ENCODE peak calls at places on chromosomes 3 and 15, in four cellular contexts. One of them, this sample, is unnamed.

GRCh38 chr3:100665230-100665629 is 44.1 kb upstream of the TFG start:
- DNase-seq in C1 segment of cervical spinal cord: no peak
- DNase-seq in stimulated activated CD8-positive, alpha-beta memory T cell treated with anti-CD3 and anti-CD28 coated beads, Interleukin-15, amount 100 ng/mL, for 4 hours: no peak
- DNase-seq in DMS53: no peak
- DNase-seq in this sample: no peak

GRCh38 chr3:156628095-156628690 is 46.2 kb upstream of the TIPARP start:
- DNase-seq in C1 segment of cervical spinal cord: no peak
- DNase-seq in stimulated activated CD8-positive, alpha-beta memory T cell treated with anti-CD3 and anti-CD28 coated beads, Interleukin-15, amount 100 ng/mL, for 4 hours: no peak
- DNase-seq in DMS53: no peak
- DNase-seq in this sample: peak; percentile 27

GRCh38 chr3:120438971-120439370 is 11.8 kb downstream of the FSTL1 start:
- DNase-seq in C1 segment of cervical spinal cord: no peak
- DNase-seq in stimulated activated CD8-positive, alpha-beta memory T cell treated with anti-CD3 and anti-CD28 coated beads, Interleukin-15, amount 100 ng/mL, for 4 hours: no peak
- DNase-seq in DMS53: no peak
- DNase-seq in this sample: no peak

GRCh38 chr15:48358229-48358641 is 27.0 kb downstream of the DUT start:
- DNase-seq in C1 segment of cervical spinal cord: no peak
- DNase-seq in stimulated activated CD8-positive, alpha-beta memory T cell treated with anti-CD3 and anti-CD28 coated beads, Interleukin-15, amount 100 ng/mL, for 4 hours: no peak
- DNase-seq in DMS53: peak; percentile 42
- DNase-seq in this sample: peak; percentile 34

GRCh38 chr3:185150561-185150960 is 2.3 kb downstream of the C3orf70 start:
- DNase-seq in C1 segment of cervical spinal cord: no peak
- DNase-seq in stimulated activated CD8-positive, alpha-beta memory T cell treated with anti-CD3 and anti-CD28 coated beads, Interleukin-15, amount 100 ng/mL, for 4 hours: no peak
- DNase-seq in DMS53: no peak
- DNase-seq in this sample: no peak

GRCh38 chr3:49343163-49343562 is 3.3 kb upstream of the USP4 start:
- DNase-seq in C1 segment of cervical spinal cord: no peak
- DNase-seq in stimulated activated CD8-positive, alpha-beta memory T cell treated with anti-CD3 and anti-CD28 coated beads, Interleukin-15, amount 100 ng/mL, for 4 hours: no peak
- DNase-seq in DMS53: no peak
- DNase-seq in this sample: no peak

GRCh38 chr3:55988905-55989304 is 479.4 kb downstream of the ERC2 start:
- DNase-seq in C1 segment of cervical spinal cord: no peak
- DNase-seq in stimulated activated CD8-positive, alpha-beta memory T cell treated with anti-CD3 and anti-CD28 coated beads, Interleukin-15, amount 100 ng/mL, for 4 hours: no peak
- DNase-seq in DMS53: no peak
- DNase-seq in this sample: no peak

GRCh38 chr3:52843881-52844280 is 9.1 kb upstream of the MUSTN1 start:
- DNase-seq in C1 segment of cervical spinal cord: no peak
- DNase-seq in stimulated activated CD8-positive, alpha-beta memory T cell treated with anti-CD3 and anti-CD28 coated beads, Interleukin-15, amount 100 ng/mL, for 4 hours: no peak
- DNase-seq in DMS53: no peak
- DNase-seq in this sample: no peak

GRCh38 chr3:124467980-124468902 is 262.0 kb upstream of the UMPS start:
- DNase-seq in C1 segment of cervical spinal cord: peak; percentile 12
- DNase-seq in stimulated activated CD8-positive, alpha-beta memory T cell treated with anti-CD3 and anti-CD28 coated beads, Interleukin-15, amount 100 ng/mL, for 4 hours: no peak
- DNase-seq in DMS53: peak; percentile 60
- DNase-seq in this sample: peak; percentile 90

GRCh38 chr3:191499307-191500125 is 38.6 kb downstream of the PYDC2 start:
- DNase-seq in C1 segment of cervical spinal cord: peak; percentile 5
- DNase-seq in stimulated activated CD8-positive, alpha-beta memory T cell treated with anti-CD3 and anti-CD28 coated beads, Interleukin-15, amount 100 ng/mL, for 4 hours: no peak
- DNase-seq in DMS53: no peak
- DNase-seq in this sample: no peak

GRCh38 chr3:132721479-132722164 is 587 bp downstream of the NPHP3 start:
- DNase-seq in C1 segment of cervical spinal cord: peak; percentile 52
- DNase-seq in stimulated activated CD8-positive, alpha-beta memory T cell treated with anti-CD3 and anti-CD28 coated beads, Interleukin-15, amount 100 ng/mL, for 4 hours: no peak
- DNase-seq in DMS53: peak; percentile 85
- DNase-seq in this sample: peak; percentile 68

GRCh38 chr3:58535531-58536500 is 1.2 kb downstream of the ACOX2 start:
- DNase-seq in C1 segment of cervical spinal cord: no peak
- DNase-seq in stimulated activated CD8-positive, alpha-beta memory T cell treated with anti-CD3 and anti-CD28 coated beads, Interleukin-15, amount 100 ng/mL, for 4 hours: no peak
- DNase-seq in DMS53: peak; percentile 0
- DNase-seq in this sample: no peak

GRCh38 chr3:173933113-173933512 is 535.6 kb downstream of the NLGN1 start:
- DNase-seq in C1 segment of cervical spinal cord: no peak
- DNase-seq in stimulated activated CD8-positive, alpha-beta memory T cell treated with anti-CD3 and anti-CD28 coated beads, Interleukin-15, amount 100 ng/mL, for 4 hours: no peak
- DNase-seq in DMS53: peak; percentile 47
- DNase-seq in this sample: no peak

GRCh38 chr15:77967785-77968184 is 109.7 kb downstream of the TBC1D2B start:
- DNase-seq in C1 segment of cervical spinal cord: no peak
- DNase-seq in stimulated activated CD8-positive, alpha-beta memory T cell treated with anti-CD3 and anti-CD28 coated beads, Interleukin-15, amount 100 ng/mL, for 4 hours: no peak
- DNase-seq in DMS53: no peak
- DNase-seq in this sample: no peak

GRCh38 chr3:191329654-191330308 is 545 bp downstream of the UTS2B start:
- DNase-seq in C1 segment of cervical spinal cord: peak; percentile 51
- DNase-seq in stimulated activated CD8-positive, alpha-beta memory T cell treated with anti-CD3 and anti-CD28 coated beads, Interleukin-15, amount 100 ng/mL, for 4 hours: no peak
- DNase-seq in DMS53: peak; percentile 64
- DNase-seq in this sample: peak; percentile 64

GRCh38 chr3:62525276-62525675 is 151.9 kb upstream of the FEZF2 start:
- DNase-seq in C1 segment of cervical spinal cord: no peak
- DNase-seq in stimulated activated CD8-positive, alpha-beta memory T cell treated with anti-CD3 and anti-CD28 coated beads, Interleukin-15, amount 100 ng/mL, for 4 hours: no peak
- DNase-seq in DMS53: peak; percentile 0
- DNase-seq in this sample: no peak

GRCh38 chr3:101809178-101810022 is 30.4 kb downstream of the NXPE3 start:
- DNase-seq in C1 segment of cervical spinal cord: no peak
- DNase-seq in stimulated activated CD8-positive, alpha-beta memory T cell treated with anti-CD3 and anti-CD28 coated beads, Interleukin-15, amount 100 ng/mL, for 4 hours: no peak
- DNase-seq in DMS53: peak; percentile 60
- DNase-seq in this sample: peak; percentile 77

GRCh38 chr15:63041982-63042878 is at the start of gene TPM1:
- DNase-seq in C1 segment of cervical spinal cord: no peak
- DNase-seq in stimulated activated CD8-positive, alpha-beta memory T cell treated with anti-CD3 and anti-CD28 coated beads, Interleukin-15, amount 100 ng/mL, for 4 hours: no peak
- DNase-seq in DMS53: peak; percentile 53
- DNase-seq in this sample: no peak

GRCh38 chr3:71513081-71513480 is 70.4 kb downstream of the FOXP1 start:
- DNase-seq in C1 segment of cervical spinal cord: no peak
- DNase-seq in stimulated activated CD8-positive, alpha-beta memory T cell treated with anti-CD3 and anti-CD28 coated beads, Interleukin-15, amount 100 ng/mL, for 4 hours: no peak
- DNase-seq in DMS53: no peak
- DNase-seq in this sample: no peak

GRCh38 chr3:157204431-157204830 is 44.5 kb upstream of the CCNL1 start:
- DNase-seq in C1 segment of cervical spinal cord: no peak
- DNase-seq in stimulated activated CD8-positive, alpha-beta memory T cell treated with anti-CD3 and anti-CD28 coated beads, Interleukin-15, amount 100 ng/mL, for 4 hours: no peak
- DNase-seq in DMS53: peak; percentile 37
- DNase-seq in this sample: peak; percentile 28

GRCh38 chr15:79035111-79035601 is 55.4 kb downstream of the RASGRF1 start:
- DNase-seq in C1 segment of cervical spinal cord: no peak
- DNase-seq in stimulated activated CD8-positive, alpha-beta memory T cell treated with anti-CD3 and anti-CD28 coated beads, Interleukin-15, amount 100 ng/mL, for 4 hours: no peak
- DNase-seq in DMS53: no peak
- DNase-seq in this sample: peak; percentile 32

GRCh38 chr15:94294556-94294955 is 63.2 kb downstream of the MCTP2 start:
- DNase-seq in C1 segment of cervical spinal cord: no peak
- DNase-seq in stimulated activated CD8-positive, alpha-beta memory T cell treated with anti-CD3 and anti-CD28 coated beads, Interleukin-15, amount 100 ng/mL, for 4 hours: no peak
- DNase-seq in DMS53: no peak
- DNase-seq in this sample: no peak

GRCh38 chr3:158819282-158819681 is 17.4 kb downstream of the MFSD1 start:
- DNase-seq in C1 segment of cervical spinal cord: no peak
- DNase-seq in stimulated activated CD8-positive, alpha-beta memory T cell treated with anti-CD3 and anti-CD28 coated beads, Interleukin-15, amount 100 ng/mL, for 4 hours: no peak
- DNase-seq in DMS53: no peak
- DNase-seq in this sample: no peak